ENCODE peak calls at places on chromosomes 7 and 10, in six cellular contexts. D is stomach, S is tibial artery, P is heart left ventricle, F is cardiac muscle cell, V is OCI-LY7. R is an unnamed sample.

GRCh38 chr10:14554091-14554842 is 220.4 kb downstream of the FAM107B start:
- DNase-seq in D (peak; percentile 59), S (no peak), P (no peak), F (no peak), V (no peak), R (no peak)

GRCh38 chr10:132421377-132422168 is 24.6 kb downstream of the PWWP2B start:
- DNase-seq in D (peak; percentile 90), S (peak; percentile 93), P (peak; percentile 84), F (peak; percentile 84), V (peak; percentile 83), R (peak; percentile 95)

GRCh38 chr10:17737021-17737965 is 14.7 kb upstream of the TMEM236 start:
- DNase-seq in D (peak; percentile 37), S (no peak), P (peak; percentile 41), F (peak; percentile 59), V (peak; percentile 43), R (no peak)

GRCh38 chr7:150962743-150963399 is 15.2 kb downstream of the KCNH2 start:
- DNase-seq in D (peak; percentile 54), S (no peak), P (peak; percentile 69), F (peak; percentile 85), V (peak; percentile 72), R (peak; percentile 85)

GRCh38 chr10:9140373-9140772 is 1085.9 kb downstream of the GATA3 start:
- DNase-seq in D (no peak), S (no peak), P (no peak), F (peak; percentile 15), V (no peak), R (no peak)

GRCh38 chr10:7471720-7472367 is 61.0 kb upstream of the SFMBT2 start:
- DNase-seq in D (no peak), S (no peak), P (no peak), F (no peak), V (peak; percentile 99), R (peak; percentile 86)

GRCh38 chr10:62335326-62335725 is 38.8 kb upstream of the ZNF365 start:
- DNase-seq in D (no peak), S (no peak), P (no peak), F (no peak), V (no peak), R (no peak)

GRCh38 chr7:106848851-106849442 is 16.1 kb upstream of the PIK3CG start:
- DNase-seq in D (no peak), S (no peak), P (no peak), F (no peak), V (no peak), R (no peak)

GRCh38 chr7:148191391-148192076 is 399.0 kb upstream of the C7orf33 start:
- DNase-seq in D (peak; percentile 58), S (no peak), P (no peak), F (no peak), V (no peak), R (no peak)

GRCh38 chr10:7561216-7561893 is 105.4 kb downstream of the ITIH5 start:
- DNase-seq in D (peak; percentile 50), S (peak; percentile 82), P (peak; percentile 85), F (peak; percentile 73), V (no peak), R (no peak)

GRCh38 chr7:16743207-16743606 is 10.3 kb upstream of the TSPAN13 start:
- DNase-seq in D (no peak), S (no peak), P (no peak), F (no peak), V (no peak), R (no peak)

GRCh38 chr7:68622500-68622899 is 975.8 kb upstream of the AUTS2 start:
- DNase-seq in D (no peak), S (no peak), P (no peak), F (no peak), V (no peak), R (no peak)

GRCh38 chr7:49775949-49776443 is 2.6 kb downstream of the VWC2 start:
- DNase-seq in D (no peak), S (no peak), P (no peak), F (peak; percentile 11), V (no peak), R (no peak)

GRCh38 chr7:44142028-44142427 is 896 bp upstream of the MYL7 start:
- DNase-seq in D (no peak), S (peak; percentile 52), P (no peak), F (no peak), V (no peak), R (peak; percentile 64)

GRCh38 chr7:68699090-68699711 is 899.1 kb upstream of the AUTS2 start:
- DNase-seq in D (no peak), S (no peak), P (no peak), F (no peak), V (no peak), R (no peak)

GRCh38 chr7:75937958-75938786 is 23.2 kb downstream of the POR start:
- DNase-seq in D (no peak), S (peak; percentile 90), P (peak; percentile 68), F (no peak), V (no peak), R (no peak)

GRCh38 chr7:76282344-76283253 is 19.9 kb upstream of the HSPB1 start:
- DNase-seq in D (no peak), S (no peak), P (peak; percentile 55), F (peak; percentile 61), V (no peak), R (no peak)

GRCh38 chr7:121486590-121486989 is 90.5 kb upstream of the FAM3C start:
- DNase-seq in D (no peak), S (no peak), P (no peak), F (no peak), V (no peak), R (no peak)

GRCh38 chr7:129615018-129615417 is 3.5 kb downstream of the NRF1 start:
- DNase-seq in D (no peak), S (no peak), P (no peak), F (no peak), V (peak; percentile 56), R (no peak)

GRCh38 chr10:130020651-130021372 is 56.7 kb upstream of the EBF3 start:
- DNase-seq in D (no peak), S (peak; percentile 66), P (no peak), F (peak; percentile 19), V (no peak), R (peak; percentile 66)

GRCh38 chr7:122352454-122352853 is 47.9 kb upstream of the FEZF1 start:
- DNase-seq in D (no peak), S (no peak), P (no peak), F (no peak), V (no peak), R (no peak)

GRCh38 chr7:76048668-76048988 is 722 bp downstream of the MDH2 start:
- DNase-seq in D (peak; percentile 34), S (no peak), P (no peak), F (peak; percentile 75), V (peak; percentile 83), R (no peak)

GRCh38 chr7:140003913-140004382 is 58.8 kb downstream of the PARP12 start:
- DNase-seq in D (peak; percentile 43), S (peak; percentile 55), P (no peak), F (peak; percentile 71), V (peak; percentile 78), R (peak; percentile 41)

GRCh38 chr10:33248638-33249037 is 85.8 kb downstream of the NRP1 start:
- DNase-seq in D (no peak), S (no peak), P (no peak), F (no peak), V (peak; percentile 3), R (no peak)

GRCh38 chr7:6026011-6026819 is 5.0 kb upstream of the ANKRD61 start:
- DNase-seq in D (peak; percentile 67), S (peak; percentile 72), P (peak; percentile 73), F (peak; percentile 40), V (peak; percentile 75), R (peak; percentile 94)

GRCh38 chr7:26091933-26092332 is 60.1 kb upstream of the NFE2L3 start:
- DNase-seq in D (no peak), S (no peak), P (no peak), F (no peak), V (peak; percentile 15), R (no peak)

GRCh38 chr7:98156700-98157099 is 50.0 kb downstream of the LMTK2 start:
- DNase-seq in D (no peak), S (no peak), P (no peak), F (no peak), V (no peak), R (no peak)
- H3K36me3 ChIP-seq in D (peaks cover 85% of the 10 kb centered on the region), S (peaks cover 55% of the 10 kb centered on the region), P (peaks cover 11% of the 10 kb centered on the region), F (peaks cover 14% of the 10 kb centered on the region), V (peaks cover 46% of the 10 kb centered on the region), R (peaks cover 98% of the 10 kb centered on the region)

DNA sequence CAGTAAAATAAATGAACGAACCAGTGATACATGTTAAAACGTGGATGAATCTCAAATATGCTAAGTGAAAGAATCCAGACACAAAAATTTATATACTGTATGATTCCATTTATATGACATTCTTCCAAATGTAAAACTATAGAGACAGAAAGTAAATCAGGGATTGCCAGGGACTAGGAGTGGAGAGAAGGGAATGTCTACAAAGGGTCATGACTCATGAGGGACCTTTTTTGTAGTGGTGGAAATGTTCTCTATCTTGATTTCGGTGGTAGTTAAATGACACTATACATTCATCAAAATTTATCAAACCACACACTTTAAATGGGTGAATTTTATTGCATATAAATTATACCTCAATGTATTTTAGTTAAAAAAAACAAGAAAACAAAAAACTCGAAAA is 312.2 kb upstream of the GLI3 start:
- DNase-seq in D (no peak), S (no peak), P (no peak), F (no peak), V (no peak), R (no peak)
- H3K9me3 ChIP-seq in D (no peaks in the 10 kb centered on the region), S (peaks cover 4% of the 10 kb centered on the region), P (no peaks in the 10 kb centered on the region), F (peaks cover 5% of the 10 kb centered on the region), V (peaks cover 15% of the 10 kb centered on the region), R (peaks cover 23% of the 10 kb centered on the region)

GRCh38 chr10:102344067-102344466 is 51.4 kb upstream of the NFKB2 start:
- DNase-seq in D (no peak), S (no peak), P (no peak), F (no peak), V (no peak), R (no peak)

GRCh38 chr10:102342958-102343357 is 52.5 kb upstream of the NFKB2 start:
- DNase-seq in D (no peak), S (no peak), P (no peak), F (no peak), V (no peak), R (no peak)

GRCh38 chr10:102342462-102342861 is 53.0 kb upstream of the NFKB2 start:
- DNase-seq in D (peak; percentile 29), S (no peak), P (no peak), F (no peak), V (no peak), R (no peak)

GRCh38 chr10:102335184-102335583 is 60.3 kb upstream of the NFKB2 start:
- DNase-seq in D (peak; percentile 33), S (peak; percentile 81), P (peak; percentile 25), F (no peak), V (no peak), R (no peak)

DNA sequence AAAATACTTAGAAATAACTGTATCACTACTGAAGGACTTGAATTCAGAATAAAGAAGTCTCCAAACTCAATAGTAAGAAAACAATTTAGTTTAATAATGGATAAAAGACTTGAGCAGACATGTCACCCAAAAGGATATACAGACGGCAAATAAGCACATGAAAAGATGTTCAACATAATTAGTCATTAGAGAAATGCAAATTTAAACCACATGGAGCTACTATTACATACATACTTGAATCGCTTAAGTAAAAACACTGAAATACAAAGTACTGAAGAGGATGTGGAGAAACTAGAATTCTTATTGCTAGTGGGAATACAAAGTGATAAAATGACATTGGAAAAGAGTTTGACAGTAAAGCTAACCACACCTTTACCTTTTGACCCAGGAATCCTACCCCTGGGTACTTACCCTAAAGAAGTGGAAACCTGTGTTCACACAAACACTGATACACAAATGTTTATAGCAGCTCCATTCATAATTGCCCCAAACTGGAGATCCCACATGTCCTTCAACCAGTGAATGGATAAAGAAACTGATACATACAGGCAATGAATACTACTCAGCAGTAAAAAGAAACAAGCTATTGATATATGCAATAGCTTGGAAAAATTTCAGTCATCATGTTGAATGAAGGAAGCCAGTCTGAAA is 54.3 kb upstream of the NFKB2 start:
- DNase-seq in D (no peak), S (no peak), P (no peak), F (no peak), V (no peak), R (no peak)
- TF ChIP-seq CTCF in D (no peak), S (no peak), P (no peak), F (no peak), V (no peak), R (no peak)

GRCh38 chr7:40584667-40585433 is 450.0 kb downstream of the SUGCT start:
- DNase-seq in D (no peak), S (no peak), P (no peak), F (no peak), V (no peak), R (no peak)
- H3K36me3 ChIP-seq in D (no peaks in the 10 kb centered on the region), S (no peaks in the 10 kb centered on the region), P (no peaks in the 10 kb centered on the region), F (no peaks in the 10 kb centered on the region), V (no peaks in the 10 kb centered on the region), R (no peaks in the 10 kb centered on the region)